ENCODE peak calls at places on chromosomes 11 and 22, in four cellular contexts. C is mucosa of gallbladder; M is naive thymus-derived CD8-positive, alpha-beta T cell; K is NCI-H2081. P is an unnamed sample.

GRCh38 chr11:60852639-60853468 is 2.9 kb downstream of the PTGDR2 start:
- DNase-seq in C (no peak), M (no peak), K (no peak), P (no peak)

GRCh38 chr22:19824197-19825015 is 30.3 kb downstream of the GNB1L start:
- DNase-seq in K (no peak), M (no peak), C (peak; percentile 3), P (peak; percentile 10)

GRCh38 chr22:45896153-45896951 is 80.6 kb downstream of the WNT7B start:
- DNase-seq in M (no peak), K (no peak), C (peak; percentile 61), P (no peak)

GRCh38 chr11:86595401-86595800 is 77.0 kb downstream of the ME3 start:
- DNase-seq in C (no peak), K (no peak), M (no peak), P (no peak)

GRCh38 chr11:113238721-113239120 is 75.7 kb upstream of the TTC12 start:
- DNase-seq in M (no peak), K (no peak), C (no peak), P (no peak)

GRCh38 chr11:12537778-12538401 is 136.3 kb upstream of the TEAD1 start:
- DNase-seq in M (no peak), C (no peak), K (no peak), P (no peak)

GRCh38 chr22:17930455-17931313 is 93.7 kb downstream of the MICAL3 start:
- DNase-seq in K (no peak), M (no peak), C (no peak), P (no peak)

GRCh38 chr11:353315-353857 is 15.9 kb upstream of the B4GALNT4 start:
- DNase-seq in C (peak; percentile 70), M (no peak), K (no peak), P (no peak)

GRCh38 chr11:68370211-68371111 is 58.1 kb downstream of the LRP5 start:
- DNase-seq in M (no peak), C (no peak), K (no peak), P (no peak)

GRCh38 chr11:61814242-61814957 is 2.4 kb downstream of the FADS1 start:
- DNase-seq in K (no peak), M (peak; percentile 16), C (no peak), P (no peak)

GRCh38 chr11:43927070-43927469 is 15.4 kb upstream of the C11orf96 start:
- DNase-seq in C (no peak), M (no peak), K (no peak), P (no peak)

GRCh38 chr22:37556750-37557149 is 3.5 kb upstream of the CDC42EP1 start:
- DNase-seq in K (no peak), C (no peak), M (no peak), P (no peak)

GRCh38 chr11:120060512-120060911 is 77.4 kb downstream of the TRIM29 start:
- DNase-seq in K (no peak), C (no peak), M (no peak), P (no peak)

GRCh38 chr11:16794047-16794818 is 55.8 kb downstream of the C11orf58 start:
- DNase-seq in M (no peak), C (no peak), K (no peak), P (no peak)

GRCh38 chr22:48365386-48365785 is 1462.3 kb downstream of the BRD1 start:
- DNase-seq in C (no peak), M (no peak), K (no peak), P (no peak)

P was measured in central memory CD8-positive, alpha-beta T cell.